ENCODE peak calls at places on chromosomes 1 and 21, in four cellular contexts. F, G, X and W are unnamed samples.

GRCh38 chr21:44353200-44353970 is at the start of gene TRPM2:
- DNase-seq in F (no peak), G (peak; percentile 40), X (no peak), W (peak; percentile 36)

GRCh38 chr1:153262462-153263157 is 3.1 kb downstream of the LORICRIN start:
- DNase-seq in F (no peak), G (no peak), X (no peak), W (no peak)

GRCh38 chr1:92298573-92299476 is at the start of the genes GLMN and RPAP2:
- DNase-seq in F (peak; percentile 72), G (peak; percentile 80), X (peak; percentile 79), W (peak; percentile 87)

GRCh38 chr1:147624011-147624410 is 46.3 kb downstream of the ACP6 start:
- DNase-seq in F (no peak), G (no peak), X (no peak), W (no peak)

GRCh38 chr1:53137729-53138128 is 4.7 kb downstream of the SLC1A7 start:
- DNase-seq in F (peak; percentile 44), G (peak; percentile 11), X (no peak), W (no peak)

GRCh38 chr1:41383094-41383852 is 22.0 kb downstream of the FOXO6 start:
- DNase-seq in F (no peak), G (no peak), X (no peak), W (peak; percentile 35)

GRCh38 chr1:231885209-231885854 is 258.7 kb downstream of the DISC1 start:
- DNase-seq in F (no peak), G (no peak), X (no peak), W (peak; percentile 82)

GRCh38 chr21:29104239-29104708 is 26.2 kb upstream of the MAP3K7CL start:
- DNase-seq in F (no peak), G (no peak), X (no peak), W (peak; percentile 68)

GRCh38 chr1:236489710-236490377 is 33.9 kb upstream of the LGALS8 start:
- DNase-seq in F (peak; percentile 63), G (peak; percentile 31), X (no peak), W (peak; percentile 85)

GRCh38 chr1:230067871-230068814 is 1.1 kb downstream of the GALNT2 start:
- DNase-seq in F (no peak), G (peak; percentile 31), X (peak; percentile 46), W (peak; percentile 39)

GRCh38 chr1:165124772-165125171 is 231.7 kb downstream of the LMX1A start:
- DNase-seq in F (no peak), G (no peak), X (no peak), W (no peak)

GRCh38 chr1:39692152-39693064 is 1.2 kb upstream of the HPCAL4 start:
- DNase-seq in F (no peak), G (peak; percentile 51), X (no peak), W (no peak)

GRCh38 chr1:9438431-9439073 is 100.7 kb upstream of the SLC25A33 start:
- DNase-seq in F (no peak), G (peak; percentile 44), X (no peak), W (peak; percentile 92)

GRCh38 chr1:192382758-192383157 is 66.0 kb downstream of the RGS21 start:
- DNase-seq in F (no peak), G (no peak), X (no peak), W (no peak)

GRCh38 chr21:36149788-36150187 is 6.8 kb upstream of the DOP1B start:
- DNase-seq in F (no peak), G (no peak), X (no peak), W (no peak)

GRCh38 chr1:112466078-112466660 is 42.6 kb upstream of the WNT2B start:
- DNase-seq in F (peak; percentile 82), G (peak; percentile 95), X (peak; percentile 95), W (peak; percentile 97)

GRCh38 chr1:241129207-241129960 is 227.6 kb downstream of the RGS7 start:
- DNase-seq in F (no peak), G (no peak), X (no peak), W (no peak)

GRCh38 chr21:35563885-35564451 is 496.4 kb downstream of the SETD4 start:
- DNase-seq in F (no peak), G (no peak), X (no peak), W (peak; percentile 96)

GRCh38 chr1:30748098-30748698 is 9.4 kb downstream of the LAPTM5 start:
- DNase-seq in F (no peak), G (no peak), X (no peak), W (no peak)

GRCh38 chr1:59156526-59157196 is 140.2 kb upstream of the FGGY start:
- DNase-seq in F (peak; percentile 60), G (no peak), X (no peak), W (peak; percentile 87)

GRCh38 chr1:186899577-186899976 is 70.8 kb downstream of the PLA2G4A start:
- DNase-seq in F (no peak), G (no peak), X (no peak), W (no peak)

GRCh38 chr1:227898502-227899140 is 49.1 kb downstream of the WNT9A start:
- DNase-seq in F (no peak), G (no peak), X (peak; percentile 3), W (no peak)

GRCh38 chr1:225425211-225425786 is 2.5 kb downstream of the LBR start:
- DNase-seq in F (no peak), G (no peak), X (no peak), W (peak; percentile 15)

GRCh38 chr1:182120411-182121258 is 59.1 kb upstream of the ZNF648 start:
- DNase-seq in F (no peak), G (peak; percentile 84), X (no peak), W (peak; percentile 27)

GRCh38 chr1:111127923-111128643 is 11.8 kb downstream of the DRAM2 start:
- DNase-seq in F (no peak), G (no peak), X (no peak), W (no peak)

DNA sequence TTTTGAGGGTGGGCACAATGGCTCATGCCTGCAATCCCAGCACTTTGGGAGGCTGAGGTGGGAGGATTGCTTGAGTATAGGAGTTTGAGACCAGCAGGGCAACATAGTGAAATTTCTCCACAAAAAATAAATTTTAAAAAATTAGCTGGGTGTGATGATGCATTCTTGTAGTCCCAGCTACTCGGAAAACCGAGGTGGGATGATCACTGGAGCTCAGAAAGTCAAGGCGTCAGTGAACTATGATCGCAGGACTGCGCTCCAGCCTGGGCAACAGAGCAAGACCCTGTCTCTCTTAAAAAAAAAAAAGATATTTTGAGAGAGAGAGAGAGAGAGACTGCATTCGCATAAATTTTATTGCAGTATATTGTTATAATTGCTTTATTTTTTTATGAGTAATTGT is 75.9 kb upstream of the B3GALT5 start:
- DNase-seq in F (no peak), G (no peak), X (no peak), W (no peak)
- H3K4me3 ChIP-seq in F (no peak overlapping the region), G (no peak overlapping the region), X (no peak overlapping the region), W (no peak overlapping the region)

DNA sequence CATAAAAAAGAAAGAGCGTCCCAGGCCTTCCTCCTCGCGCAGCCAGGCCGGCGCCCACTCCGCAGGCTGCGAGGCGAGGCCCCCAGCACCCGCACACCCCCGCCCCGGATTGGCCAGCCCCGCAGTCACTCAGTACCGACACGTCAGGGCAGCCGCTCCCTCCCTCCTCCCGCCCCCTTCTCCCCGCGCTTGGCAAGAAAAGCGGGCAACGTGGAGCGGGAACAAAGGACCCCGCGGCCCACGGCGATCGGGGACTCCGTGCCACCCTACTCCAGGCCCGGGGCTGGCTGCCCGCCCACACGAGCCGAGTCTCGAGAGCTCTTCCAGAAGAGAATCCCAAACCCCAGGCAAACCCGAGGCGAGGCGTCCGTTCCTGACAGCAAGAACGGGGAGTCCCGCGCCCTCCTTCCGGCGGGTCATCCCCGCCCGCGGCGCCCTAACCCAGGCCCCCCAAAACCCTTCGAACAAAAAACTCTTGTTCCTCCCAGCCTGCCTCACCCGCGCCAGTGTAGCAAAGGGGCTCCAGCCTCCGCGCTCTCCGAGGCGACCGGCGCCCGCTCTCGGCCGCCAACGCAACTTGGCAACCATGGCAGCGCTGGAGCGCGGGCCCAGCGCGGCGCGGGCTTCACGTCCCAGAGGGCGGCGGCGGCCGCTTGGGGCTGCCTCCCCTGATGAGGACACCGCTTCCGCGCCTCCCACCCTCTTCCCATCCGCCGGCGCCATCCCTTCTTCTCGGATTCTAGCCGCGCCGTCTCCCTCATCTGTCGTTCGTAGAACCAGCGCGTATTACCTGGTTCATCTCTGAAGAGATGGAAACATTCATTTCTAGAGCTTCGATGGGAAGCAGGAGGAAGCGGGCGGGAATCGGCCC is 645 bp downstream of the IVNS1ABP start:
- DNase-seq in F (peak; percentile 63), G (peak; percentile 94), X (peak; percentile 98), W (peak; percentile 95)
- TF ChIP-seq CTCF in F (no peak), G (no peak), X (no peak), W (peak; percentile 46)

GRCh38 chr1:51610637-51611036 is 6.3 kb upstream of the OSBPL9 start:
- DNase-seq in F (no peak), G (no peak), X (no peak), W (no peak)
- H3K4me3 ChIP-seq in F (no peak overlapping the region), G (no peak overlapping the region), X (no peak overlapping the region), W (no peak overlapping the region)

GRCh38 chr1:81305997-81306452 is 494.7 kb upstream of the ADGRL2 start:
- DNase-seq in F (no peak), G (no peak), X (peak; percentile 47), W (peak; percentile 76)
- TF ChIP-seq CTCF in F (no peak), G (peak; percentile 36), X (peak; percentile 54), W (peak; percentile 59)

DNA sequence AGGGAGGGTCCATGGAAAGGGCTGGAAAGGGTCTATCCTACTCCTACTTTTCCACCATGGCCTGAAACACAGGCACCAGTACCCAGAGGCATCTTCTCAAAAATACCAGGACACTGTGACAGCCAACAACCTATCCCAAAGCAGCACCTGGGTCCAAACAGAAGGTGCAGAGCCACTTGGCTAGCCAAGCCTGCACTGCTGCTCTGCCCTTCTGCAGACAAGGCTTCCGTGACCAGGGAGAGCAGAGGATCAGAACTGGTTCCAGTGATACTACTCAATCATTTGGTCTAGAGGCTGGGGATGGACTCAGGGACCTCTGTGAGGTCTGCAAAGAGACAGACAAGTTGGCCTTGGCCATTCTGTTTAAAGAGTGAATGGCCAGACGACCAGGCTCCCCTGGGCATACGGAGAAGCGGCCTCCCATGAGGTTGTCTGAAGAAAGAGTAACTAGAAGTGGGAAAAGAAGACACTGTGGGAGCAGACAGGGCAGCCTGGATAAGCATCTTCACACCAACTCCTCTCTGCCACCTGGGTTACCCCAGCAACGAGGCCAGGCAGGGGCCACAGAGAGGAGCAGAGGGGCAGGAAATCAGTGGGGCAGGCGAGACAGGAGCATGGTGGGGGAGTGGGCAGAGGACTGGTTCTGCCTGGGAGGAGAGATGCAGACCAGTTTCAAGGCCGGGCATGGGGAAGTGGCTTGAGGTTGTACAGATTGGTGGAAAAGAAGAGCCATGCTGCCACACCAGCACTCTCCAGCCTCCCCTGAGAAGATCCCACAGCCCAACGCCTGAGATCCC is 5.7 kb downstream of the KCNN3 start:
- DNase-seq in F (no peak), G (no peak), X (no peak), W (no peak)
- H3K4me3 ChIP-seq in F (no peak overlapping the region), G (no peak overlapping the region), X (no peak overlapping the region), W (no peak overlapping the region)

DNA sequence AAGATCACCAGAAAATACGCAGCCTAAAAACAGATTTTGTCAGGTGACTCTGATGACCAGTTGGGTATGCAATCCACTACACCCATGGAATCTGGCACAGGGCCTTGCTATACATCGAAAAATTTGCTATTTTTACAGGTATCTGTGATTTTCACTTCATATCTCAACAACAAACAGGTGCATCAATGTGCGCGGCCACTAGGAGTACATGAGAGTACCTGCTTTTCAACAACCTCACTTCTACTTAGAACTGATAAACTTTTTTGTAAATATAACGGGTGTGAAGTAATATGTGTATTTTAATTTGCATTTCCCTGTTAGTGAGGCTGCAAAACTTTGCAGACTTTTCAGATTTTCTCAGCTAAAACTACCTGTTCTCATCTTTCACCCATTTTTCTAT is 80.8 kb downstream of the SLC45A1 start:
- DNase-seq in F (no peak), G (no peak), X (no peak), W (no peak)
- TF ChIP-seq CTCF in F (no peak), G (no peak), X (no peak), W (peak; percentile 20)

GRCh38 chr1:151512801-151513625 is 1.8 kb downstream of the CGN start:
- DNase-seq in F (no peak), G (peak; percentile 90), X (no peak), W (no peak)
- H3K4me3 ChIP-seq in F (peak overlapping the region; percentile 68), G (peak overlapping the region; percentile 90), X (peak overlapping the region; percentile 13), W (no peak overlapping the region)